ENCODE peak calls at places on chromosome 10, in ten cellular contexts. T is NCI-H1092; I is HCT116; D is stimulated activated CD8-positive, alpha-beta memory T cell treated with anti-CD3 and anti-CD28 coated beads, Interleukin-15, amount 100 ng/mL, for 24 hours; J is cerebellum; G is astrocyte of the spinal cord; V is stimulated activated CD4-positive, alpha-beta T cell treated with anti-CD3 and anti-CD28 coated beads, Interleukin-4, amount 100 ng/mL, for 48 hours; K is upper lobe of right lung; R is neuronal stem cell; Y is heart right ventricle. M is an unnamed sample.

GRCh38 chr10:59234814-59235429 is 58.5 kb downstream of the PHYHIPL start:
- DNase-seq in J (no peak), I (peak; percentile 44), Y (no peak), K (no peak), V (no peak), G (peak; percentile 51), D (no peak), R (no peak), T (no peak), M (peak; percentile 7)

GRCh38 chr10:97810476-97810875 is 38.7 kb upstream of the SFRP5 start:
- DNase-seq in I (peak; percentile 10), V (no peak), D (no peak), K (no peak), R (no peak), T (no peak), G (peak; percentile 25), J (no peak), Y (no peak), M (peak; percentile 77)

GRCh38 chr10:101843032-101843991 is at the start of gene KCNIP2:
- DNase-seq in R (no peak), I (no peak), G (no peak), K (peak; percentile 75), J (peak; percentile 47), T (no peak), Y (peak; percentile 67), V (peak; percentile 30), D (no peak), M (no peak)

GRCh38 chr10:114881462-114881861 is 56.5 kb upstream of the TRUB1 start:
- DNase-seq in D (no peak), I (no peak), T (no peak), G (peak; percentile 45), Y (no peak), K (no peak), J (no peak), V (no peak), R (no peak), M (no peak)

GRCh38 chr10:98224509-98224908 is 43.5 kb downstream of the LOXL4 start:
- DNase-seq in D (no peak), R (no peak), V (no peak), K (no peak), T (no peak), G (no peak), J (no peak), Y (no peak), I (no peak), M (no peak)

GRCh38 chr10:121753726-121754476 is 155.7 kb upstream of the FGFR2 start:
- DNase-seq in R (no peak), V (no peak), G (peak; percentile 84), D (no peak), Y (no peak), T (no peak), K (no peak), J (peak; percentile 17), I (peak; percentile 28), M (peak; percentile 96)

GRCh38 chr10:114879541-114880158 is 58.1 kb downstream of the FHIP2A start:
- DNase-seq in Y (peak; percentile 19), R (peak; percentile 31), G (no peak), J (no peak), V (peak; percentile 18), D (no peak), K (no peak), I (peak; percentile 43), T (no peak), M (peak; percentile 30)

GRCh38 chr10:62885656-62886461 is 69.7 kb upstream of the EGR2 start:
- DNase-seq in V (no peak), T (no peak), Y (no peak), I (no peak), K (no peak), G (peak; percentile 54), R (no peak), D (no peak), J (no peak), M (peak; percentile 81)

GRCh38 chr10:102801496-102801895 is 35.7 kb downstream of the CYP17A1 start:
- DNase-seq in G (no peak), J (no peak), R (no peak), D (no peak), Y (no peak), I (no peak), K (no peak), V (no peak), T (no peak), M (no peak)

GRCh38 chr10:124657806-124658205 is 86.4 kb downstream of the FAM53B start:
- DNase-seq in V (no peak), G (peak; percentile 75), K (no peak), Y (no peak), D (no peak), R (no peak), J (no peak), I (no peak), T (no peak), M (no peak)

GRCh38 chr10:131095109-131095580 is 216.4 kb downstream of the TCERG1L start:
- DNase-seq in J (no peak), G (no peak), I (no peak), T (no peak), Y (no peak), R (no peak), V (no peak), D (no peak), K (no peak), M (no peak)